ENCODE peak calls at places on chromosomes 1 and 21, in four cellular contexts. A is left ventricle myocardium inferior, P is NCI-H2227 treated with DMSO at 0.1 percent for 48 hours, S is C1 segment of cervical spinal cord. Z is an unnamed sample.

GRCh38 chr1:50174101-50174500 is 65.4 kb downstream of the ELAVL4 start:
- DNase-seq in A (no peak), P (no peak), S (no peak), Z (no peak)

GRCh38 chr1:229058111-229058551 is 212.8 kb upstream of the RAB4A start:
- DNase-seq in A (no peak), P (no peak), S (no peak), Z (no peak)

GRCh38 chr1:210496063-210496462 is 167.4 kb downstream of the HHAT start:
- DNase-seq in A (peak), P (no peak), S (no peak), Z (no peak)

GRCh38 chr1:171233183-171233582 is 15.1 kb upstream of the FMO1 start:
- DNase-seq in A (no peak), P (no peak), S (no peak), Z (no peak)

GRCh38 chr21:26835027-26835713 is 10.0 kb downstream of the ADAMTS1 start:
- DNase-seq in A (no peak), P (no peak), S (no peak), Z (no peak)

GRCh38 chr21:45791562-45792418 is 148.3 kb downstream of the PCBP3 start:
- DNase-seq in A (no peak), P (peak), S (no peak), Z (no peak)

GRCh38 chr21:31349208-31349607 is 5.1 kb upstream of the TIAM1 start:
- DNase-seq in A (no peak), P (no peak), S (no peak), Z (no peak)

GRCh38 chr1:8374356-8374755 is 56.4 kb downstream of the SLC45A1 start:
- DNase-seq in A (no peak), P (no peak), S (no peak), Z (no peak)

GRCh38 chr1:31705080-31705866 is 1.5 kb upstream of the COL16A1 start:
- DNase-seq in A (peak), P (no peak), S (no peak), Z (peak)

GRCh38 chr21:39900491-39900890 is 33.3 kb downstream of the PCP4 start:
- DNase-seq in A (no peak), P (no peak), S (no peak), Z (no peak)

GRCh38 chr1:112673589-112674439 is 645 bp upstream of the MOV10 start:
- DNase-seq in A (no peak), P (no peak), S (no peak), Z (no peak)

GRCh38 chr1:171172471-171172870 is 12.6 kb upstream of the FMO2 start:
- DNase-seq in A (no peak), P (no peak), S (no peak), Z (no peak)

GRCh38 chr1:235060607-235061470 is 67.8 kb downstream of the TOMM20 start:
- DNase-seq in A (peak), P (no peak), S (no peak), Z (no peak)

GRCh38 chr1:39160703-39161102 is 43.8 kb upstream of the MACF1 start:
- DNase-seq in A (no peak), P (no peak), S (no peak), Z (no peak)

GRCh38 chr1:109667452-109668122 is at the start of gene GSTM2:
- DNase-seq in A (peak), P (peak), S (peak), Z (peak)

GRCh38 chr1:33070628-33071027 is 10.3 kb upstream of the AZIN2 start:
- DNase-seq in A (no peak), P (no peak), S (no peak), Z (no peak)

GRCh38 chr21:44933938-44934260 is 5.9 kb upstream of the SLX9 start:
- DNase-seq in A (no peak), P (no peak), S (no peak), Z (no peak)

GRCh38 chr1:32817815-32818786 is 648 bp downstream of the S100PBP start:
- DNase-seq in A (peak), P (peak), S (peak), Z (peak)

GRCh38 chr1:55580845-55581332 is 365.7 kb upstream of the USP24 start:
- DNase-seq in A (no peak), P (no peak), S (no peak), Z (no peak)